ENCODE peak calls at places on chromosomes 7 and 10, in six cellular contexts. S is H1, C is GM12878, L is SK-N-SH, Q is HepG2, N is GM12891. J is an unnamed sample.

GRCh38 chr10:8053446-8054242 is 844 bp upstream of the GATA3 start:
- DNase-seq in S (no peak), L (peak), C (no peak), N (peak), Q (no peak), J (peak)

GRCh38 chr10:18264466-18264865 is 124.2 kb downstream of the CACNB2 start:
- DNase-seq in N (no peak), C (no peak), Q (no peak), S (no peak), L (no peak), J (no peak)

GRCh38 chr7:142629588-142630260 is 119.5 kb upstream of the PRSS1 start:
- DNase-seq in Q (no peak), C (no peak), L (no peak), S (no peak), N (no peak), J (no peak)

GRCh38 chr10:26335574-26336093 is 102.5 kb upstream of the APBB1IP start:
- DNase-seq in C (no peak), L (no peak), Q (no peak), S (no peak), N (no peak), J (no peak)

GRCh38 chr7:101612885-101613490 is 16.1 kb downstream of the MYL10 start:
- DNase-seq in C (no peak), N (no peak), Q (no peak), L (no peak), S (no peak), J (no peak)

GRCh38 chr10:52212802-52213510 is 101.1 kb upstream of the DKK1 start:
- DNase-seq in N (no peak), L (no peak), Q (peak), S (no peak), C (no peak), J (no peak)

GRCh38 chr10:107059058-107059457 is 105.4 kb downstream of the SORCS1 start:
- DNase-seq in Q (no peak), N (no peak), L (no peak), C (no peak), S (no peak), J (no peak)

GRCh38 chr10:131875501-131875900 is 25.3 kb upstream of the PPP2R2D start:
- DNase-seq in N (no peak), C (no peak), Q (no peak), L (no peak), S (no peak), J (no peak)

GRCh38 chr7:24755096-24755495 is 2.2 kb downstream of the GSDME start:
- DNase-seq in Q (no peak), N (no peak), L (no peak), C (no peak), S (no peak), J (no peak)

GRCh38 chr7:150388709-150389531 is 9.8 kb downstream of the ZNF775 start:
- DNase-seq in S (no peak), N (no peak), C (no peak), L (no peak), Q (peak), J (no peak)

GRCh38 chr10:113776553-113776952 is 25.1 kb downstream of the PLEKHS1 start:
- DNase-seq in L (no peak), Q (no peak), S (no peak), C (no peak), N (no peak), J (no peak)

GRCh38 chr7:6271694-6272371 is 591 bp downstream of the CYTH3 start:
- DNase-seq in Q (no peak), L (no peak), C (no peak), N (no peak), S (no peak), J (peak)

GRCh38 chr7:108368466-108368865 is 87.8 kb downstream of the NRCAM start:
- DNase-seq in Q (no peak), L (no peak), C (no peak), N (no peak), S (no peak), J (no peak)

GRCh38 chr7:12456506-12456905 is 52.8 kb upstream of the VWDE start:
- DNase-seq in S (no peak), Q (no peak), N (no peak), L (no peak), C (no peak), J (no peak)

GRCh38 chr7:123599766-123600165 is 1.9 kb upstream of the ASB15 start:
- DNase-seq in N (no peak), Q (no peak), C (no peak), L (no peak), S (no peak), J (no peak)

GRCh38 chr7:40437936-40438634 is 303.3 kb downstream of the SUGCT start:
- DNase-seq in C (no peak), L (no peak), Q (no peak), N (no peak), S (no peak), J (no peak)

GRCh38 chr7:50791921-50792341 is 9.2 kb upstream of the GRB10 start:
- DNase-seq in N (no peak), Q (peak), C (no peak), S (no peak), L (no peak), J (no peak)

GRCh38 chr7:58086871-58087535 is 637.0 kb downstream of the ZNF716 start:
- DNase-seq in C (no peak), N (no peak), Q (no peak), L (peak), S (no peak), J (no peak)

GRCh38 chr7:27165089-27165654 is at the start of gene HOXA9:
- DNase-seq in N (no peak), Q (no peak), S (no peak), L (no peak), C (no peak), J (no peak)

GRCh38 chr10:16586358-16587138 is 64.9 kb upstream of the C1QL3 start:
- DNase-seq in S (no peak), C (peak), N (no peak), Q (no peak), L (no peak), J (no peak)

GRCh38 chr10:130932326-130933007 is 379.1 kb downstream of the TCERG1L start:
- DNase-seq in Q (no peak), N (no peak), S (no peak), C (no peak), L (no peak), J (no peak)

GRCh38 chr7:70700055-70700934 is 431.6 kb upstream of the GALNT17 start:
- DNase-seq in Q (no peak), C (no peak), L (no peak), S (peak), N (no peak), J (no peak)

GRCh38 chr7:70700935-70701425 is 431.0 kb upstream of the GALNT17 start:
- DNase-seq in S (no peak), L (no peak), Q (no peak), N (no peak), C (no peak), J (no peak)

GRCh38 chr7:70696139-70696782 is 435.7 kb upstream of the GALNT17 start:
- DNase-seq in N (no peak), Q (no peak), S (no peak), L (peak), C (no peak), J (no peak)

GRCh38 chr7:70695804-70696104 is 436.2 kb upstream of the GALNT17 start:
- DNase-seq in C (no peak), Q (no peak), S (no peak), L (peak), N (no peak), J (no peak)

DNA sequence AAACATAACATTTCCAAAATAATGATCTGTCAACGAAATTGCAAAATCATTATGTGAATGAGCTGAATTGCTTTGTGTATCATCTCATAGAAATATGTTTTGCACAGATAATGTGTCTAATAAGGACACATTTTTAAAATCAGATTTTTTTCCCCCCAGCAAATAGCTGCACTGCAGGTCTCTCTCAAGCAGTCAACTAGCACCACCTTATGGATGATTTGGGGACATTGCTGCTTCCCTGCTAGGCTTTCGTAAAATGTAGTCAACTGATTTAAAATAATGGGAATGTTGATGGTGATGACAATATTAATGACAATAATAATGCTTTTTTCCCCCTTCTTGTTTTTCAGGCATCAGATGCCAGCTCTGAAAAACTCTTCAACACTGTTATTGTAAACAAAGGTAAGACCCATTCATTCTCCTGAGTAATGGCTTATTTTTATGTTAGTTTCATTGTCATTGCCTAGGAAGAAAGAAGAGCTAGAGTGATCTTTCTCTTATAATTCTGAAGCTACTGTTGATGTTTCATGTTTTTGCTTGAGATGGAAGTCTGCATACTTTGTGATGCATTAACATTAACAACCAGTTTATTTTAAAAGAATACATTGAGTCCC is 433.6 kb upstream of the GALNT17 start:
- DNase-seq in Q (peak), S (no peak), C (no peak), N (no peak), L (peak), J (no peak)
- TF ChIP-seq POLR2AphosphoS5 in Q (no peak), S (no peak), C (no peak), N (no peak), L (no peak), J (no peak)

GRCh38 chr10:78458983-78459638 is 425.4 kb downstream of the RPS24 start:
- DNase-seq in S (no peak), N (no peak), C (no peak), Q (peak), L (no peak), J (no peak)
- TF ChIP-seq TAF1 in S (no peak), N (no peak), C (no peak), Q (no peak), L (no peak), J (no peak)

DNA sequence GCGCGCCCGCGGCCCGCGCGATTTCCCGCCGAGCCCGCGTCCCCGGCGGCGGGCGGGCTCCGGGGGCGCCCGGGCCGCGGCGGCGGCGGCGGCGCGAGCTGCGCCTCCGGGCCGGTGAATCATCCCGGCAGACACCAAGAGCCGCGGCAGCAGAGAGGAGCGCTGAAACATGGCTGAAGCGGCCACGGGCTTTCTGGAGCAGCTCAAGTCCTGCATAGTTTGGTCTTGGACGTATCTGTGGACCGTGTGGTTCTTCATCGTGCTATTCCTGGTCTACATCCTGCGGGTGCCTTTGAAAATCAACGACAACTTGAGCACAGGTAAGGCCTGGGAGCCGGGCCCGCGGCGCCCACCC is at the start of gene ST7:
- DNase-seq in C (no peak), Q (peak), N (peak), L (peak), S (no peak), J (peak)
- TF ChIP-seq POLR2AphosphoS5 in C (peak), Q (peak), N (peak), L (peak), S (peak), J (no peak)

GRCh38 chr10:99996934-99997648 is 12.7 kb downstream of the DNMBP start:
- DNase-seq in S (no peak), Q (no peak), C (no peak), N (no peak), L (no peak), J (no peak)
- TF ChIP-seq TAF1 in S (no peak), Q (no peak), C (no peak), N (no peak), L (no peak), J (no peak)

GRCh38 chr10:101101488-101101887 is 29.6 kb upstream of the TLX1 start:
- DNase-seq in N (no peak), C (no peak), S (no peak), L (no peak), Q (no peak), J (no peak)
- TF ChIP-seq POLR2AphosphoS5 in N (no peak), C (no peak), S (no peak), L (no peak), Q (no peak), J (no peak)

DNA sequence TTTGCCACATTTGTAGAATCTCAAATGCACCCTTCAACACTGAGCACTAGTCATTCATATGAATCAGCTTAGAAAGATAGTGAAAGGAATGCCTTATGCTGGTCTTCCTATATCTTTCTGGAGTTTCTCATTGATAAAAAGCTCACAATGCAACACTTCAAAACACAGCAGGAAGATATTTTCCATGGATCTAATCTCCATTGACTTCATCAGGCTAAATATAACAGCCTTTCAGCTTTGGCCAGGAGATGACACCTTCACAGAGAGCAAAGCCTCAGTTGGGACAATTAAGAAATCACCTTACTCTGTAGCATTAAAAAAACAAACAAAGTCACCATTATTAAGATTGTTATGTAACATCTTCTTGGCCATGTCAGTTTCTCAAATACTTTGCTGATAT is 6.7 kb downstream of the NRP1 start:
- DNase-seq in C (no peak), N (no peak), L (no peak), Q (no peak), S (no peak), J (no peak)
- TF ChIP-seq TAF1 in C (no peak), N (no peak), L (no peak), Q (no peak), S (no peak), J (no peak)